ENCODE peak calls at places on chromosomes 6 and 20, in ten cellular contexts. A is SW480; W is RPMI7951; R is mesendoderm; X is activated CD8-positive, alpha-beta T cell treated with anti-CD3 and anti-CD28 coated beads for 36 hours; C is amygdala; G is GOT3; D is stimulated activated naive B cell treated with anti-CD40 and anti-IgM and Interleukin-4, amounts not matched to agents 10 μg/mL and 1 μg/mL and 100 μg/mL, for 72 hours; F is colonic mucosa; T is GDM1. M is an unnamed sample.

GRCh38 chr6:56514395-56514794 is 128.3 kb downstream of the DST start:
- DNase-seq in A (no peak), C (no peak), F (no peak), W (no peak), R (no peak), G (no peak), T (no peak), X (no peak), D (no peak), M (no peak)

GRCh38 chr20:46135856-46136633 is 17.9 kb downstream of the CD40 start:
- DNase-seq in A (no peak), R (peak; percentile 22), W (no peak), X (no peak), G (no peak), C (peak; percentile 3), D (no peak), F (no peak), T (no peak), M (no peak)

GRCh38 chr6:159212026-159212425 is 42.8 kb downstream of the FNDC1 start:
- DNase-seq in R (no peak), A (no peak), C (no peak), F (no peak), D (no peak), G (no peak), T (no peak), W (no peak), X (no peak), M (no peak)

GRCh38 chr6:74075323-74075722 is 379.3 kb downstream of the CD109 start:
- DNase-seq in R (peak; percentile 10), C (no peak), F (peak; percentile 21), D (no peak), G (no peak), T (no peak), W (no peak), A (no peak), X (no peak), M (no peak)

GRCh38 chr6:106359989-106360409 is 518 bp upstream of the CRYBG1 start:
- DNase-seq in R (no peak), X (no peak), C (no peak), T (no peak), A (no peak), W (no peak), D (no peak), F (no peak), G (no peak), M (no peak)

GRCh38 chr6:45148278-45148677 is 179.9 kb upstream of the RUNX2 start:
- DNase-seq in R (no peak), X (no peak), G (no peak), F (no peak), A (no peak), C (no peak), T (no peak), D (no peak), W (no peak), M (no peak)

GRCh38 chr6:133093957-133094356 is 147.2 kb upstream of the EYA4 start:
- DNase-seq in C (no peak), R (no peak), A (no peak), W (no peak), F (no peak), D (no peak), G (no peak), T (no peak), X (no peak), M (no peak)

GRCh38 chr20:60634773-60635172 is 617.3 kb upstream of the CDH4 start:
- DNase-seq in X (no peak), R (no peak), A (no peak), C (no peak), D (no peak), W (no peak), G (no peak), T (no peak), F (no peak), M (no peak)

GRCh38 chr6:140581601-140582000 is 1207.2 kb upstream of the CITED2 start:
- DNase-seq in R (no peak), G (no peak), T (no peak), X (no peak), W (no peak), D (no peak), F (no peak), A (no peak), C (no peak), M (no peak)

GRCh38 chr6:150072201-150072600 is 3.3 kb upstream of the ULBP3 start:
- DNase-seq in X (peak; percentile 72), G (peak; percentile 17), R (peak; percentile 81), T (no peak), A (peak; percentile 91), W (peak; percentile 77), C (no peak), F (peak; percentile 93), D (no peak), M (peak; percentile 56)

GRCh38 chr6:127186889-127187288 is 68.4 kb downstream of the RSPO3 start:
- DNase-seq in F (peak; percentile 64), T (no peak), W (no peak), A (no peak), C (no peak), D (peak; percentile 9), G (no peak), X (peak; percentile 82), R (peak; percentile 54), M (no peak)

GRCh38 chr6:134814076-134814709 is 135.7 kb downstream of the ALDH8A1 start:
- DNase-seq in F (no peak), D (no peak), T (no peak), G (no peak), W (peak; percentile 84), X (no peak), C (no peak), A (no peak), R (peak; percentile 80), M (no peak)

GRCh38 chr6:38658768-38659167 is 19.0 kb upstream of the BTBD9 start:
- DNase-seq in X (no peak), G (no peak), F (no peak), A (no peak), W (no peak), T (no peak), D (no peak), C (no peak), R (no peak), M (no peak)

GRCh38 chr6:34315780-34316179 is 67.0 kb upstream of the SMIM29 start:
- DNase-seq in D (peak; percentile 44), X (peak; percentile 39), G (no peak), C (no peak), F (no peak), R (no peak), A (no peak), T (peak; percentile 65), W (no peak), M (no peak)

GRCh38 chr6:18260448-18261106 is 3.8 kb downstream of the DEK start:
- DNase-seq in W (peak; percentile 77), A (peak; percentile 55), G (no peak), F (no peak), T (no peak), R (peak; percentile 33), X (peak; percentile 65), C (no peak), D (peak; percentile 55), M (no peak)

GRCh38 chr6:106688177-106688951 is 59.0 kb downstream of the QRSL1 start:
- DNase-seq in R (no peak), W (peak; percentile 8), T (no peak), D (no peak), C (no peak), F (no peak), G (no peak), X (no peak), A (no peak), M (no peak)

GRCh38 chr6:138226701-138227315 is 8.5 kb upstream of the PBOV1 start:
- DNase-seq in C (no peak), X (no peak), R (no peak), A (no peak), F (peak; percentile 28), G (no peak), D (no peak), T (no peak), W (no peak), M (no peak)

GRCh38 chr6:108417027-108417426 is 122.2 kb downstream of the AFG1L start:
- DNase-seq in F (no peak), C (no peak), T (no peak), G (no peak), W (no peak), A (no peak), D (no peak), X (no peak), R (no peak), M (no peak)

M was measured in prostate gland.